ENCODE peak calls at places on chromosome 7, in ten cellular contexts. Y, V, H, U, T, W, M, J, A and D are unnamed samples.

GRCh38 chr7:18287482-18287881 is 208.1 kb upstream of the HDAC9 start:
- DNase-seq in Y (no peak), V (no peak), H (no peak), U (no peak), T (no peak), W (no peak), M (no peak), J (peak; percentile 30), A (no peak), D (no peak)

GRCh38 chr7:34282271-34282670 is 375.7 kb upstream of the NPSR1 start:
- DNase-seq in Y (no peak), V (no peak), H (no peak), U (no peak), T (no peak), W (no peak), M (no peak), J (no peak), A (no peak), D (no peak)

GRCh38 chr7:129642871-129643515 is 31.5 kb downstream of the NRF1 start:
- DNase-seq in Y (no peak), V (no peak), H (no peak), U (no peak), T (no peak), W (no peak), M (no peak), J (no peak), A (peak; percentile 48), D (no peak)

GRCh38 chr7:30699706-30700495 is 17.6 kb upstream of the CRHR2 start:
- DNase-seq in Y (no peak), V (no peak), H (no peak), U (no peak), T (no peak), W (no peak), M (no peak), J (peak; percentile 75), A (no peak), D (no peak)

GRCh38 chr7:97006146-97006950 is 995 bp downstream of the DLX6 start:
- DNase-seq in Y (peak; percentile 39), V (no peak), H (peak; percentile 56), U (no peak), T (no peak), W (peak; percentile 45), M (no peak), J (peak; percentile 90), A (no peak), D (peak; percentile 52)

GRCh38 chr7:123867220-123867619 is 22.3 kb downstream of the HYAL4 start:
- DNase-seq in Y (no peak), V (no peak), H (no peak), U (no peak), T (no peak), W (peak; percentile 46), M (no peak), J (no peak), A (no peak), D (no peak)

GRCh38 chr7:103866919-103867318 is 122.5 kb downstream of the RELN start:
- DNase-seq in Y (no peak), V (no peak), H (no peak), U (no peak), T (no peak), W (no peak), M (no peak), J (no peak), A (no peak), D (no peak)

GRCh38 chr7:54879776-54880175 is 120.8 kb upstream of the SEC61G start:
- DNase-seq in Y (no peak), V (no peak), H (peak; percentile 71), U (no peak), T (no peak), W (no peak), M (no peak), J (no peak), A (no peak), D (no peak)

GRCh38 chr7:5452937-5453540 is 29.4 kb upstream of the TNRC18 start:
- DNase-seq in Y (no peak), V (no peak), H (peak; percentile 66), U (peak; percentile 30), T (no peak), W (peak; percentile 92), M (no peak), J (peak; percentile 61), A (no peak), D (no peak)

GRCh38 chr7:140417456-140418155 is 13.7 kb downstream of the RAB19 start:
- DNase-seq in Y (no peak), V (no peak), H (no peak), U (no peak), T (no peak), W (no peak), M (no peak), J (no peak), A (no peak), D (no peak)

GRCh38 chr7:114976666-114977065 is 54.8 kb downstream of the MDFIC start:
- DNase-seq in Y (no peak), V (no peak), H (no peak), U (no peak), T (no peak), W (no peak), M (no peak), J (no peak), A (no peak), D (no peak)

GRCh38 chr7:151681726-151682125 is 162.0 kb upstream of the RHEB start:
- DNase-seq in Y (no peak), V (no peak), H (no peak), U (no peak), T (no peak), W (no peak), M (no peak), J (no peak), A (no peak), D (no peak)

GRCh38 chr7:105837765-105838241 is 38.6 kb downstream of the ATXN7L1 start:
- DNase-seq in Y (no peak), V (peak; percentile 79), H (no peak), U (no peak), T (no peak), W (no peak), M (peak; percentile 25), J (peak; percentile 69), A (peak; percentile 12), D (no peak)

GRCh38 chr7:106068986-106069385 is 43.1 kb downstream of the SYPL1 start:
- DNase-seq in Y (no peak), V (no peak), H (no peak), U (no peak), T (no peak), W (no peak), M (no peak), J (no peak), A (no peak), D (no peak)

GRCh38 chr7:35729061-35729783 is 34.3 kb upstream of the HERPUD2 start:
- DNase-seq in Y (no peak), V (no peak), H (no peak), U (no peak), T (no peak), W (peak; percentile 83), M (no peak), J (no peak), A (no peak), D (peak; percentile 66)

GRCh38 chr7:123624527-123625183 is 23.0 kb downstream of the ASB15 start:
- DNase-seq in Y (peak; percentile 66), V (peak; percentile 67), H (peak; percentile 73), U (no peak), T (peak; percentile 23), W (peak; percentile 72), M (peak; percentile 29), J (peak; percentile 80), A (no peak), D (peak; percentile 45)

GRCh38 chr7:69813637-69814240 is 215.5 kb downstream of the AUTS2 start:
- DNase-seq in Y (no peak), V (no peak), H (no peak), U (no peak), T (no peak), W (peak; percentile 18), M (no peak), J (no peak), A (no peak), D (no peak)

GRCh38 chr7:12220321-12221046 is 9.4 kb downstream of the TMEM106B start:
- DNase-seq in Y (no peak), V (no peak), H (no peak), U (no peak), T (no peak), W (no peak), M (no peak), J (no peak), A (no peak), D (no peak)

GRCh38 chr7:85322252-85322651 is 135.4 kb upstream of the SEMA3D start:
- DNase-seq in Y (no peak), V (no peak), H (no peak), U (no peak), T (no peak), W (no peak), M (no peak), J (no peak), A (no peak), D (no peak)

GRCh38 chr7:1219516-1219915 is 13.2 kb upstream of the UNCX start:
- DNase-seq in Y (no peak), V (no peak), H (no peak), U (no peak), T (no peak), W (no peak), M (no peak), J (no peak), A (no peak), D (no peak)

GRCh38 chr7:13920053-13920697 is 69.3 kb downstream of the ETV1 start:
- DNase-seq in Y (no peak), V (no peak), H (peak; percentile 86), U (peak; percentile 99), T (peak; percentile 91), W (no peak), M (no peak), J (peak; percentile 18), A (no peak), D (no peak)

GRCh38 chr7:75955293-75955938 is 39.0 kb downstream of the TMEM120A start:
- DNase-seq in Y (no peak), V (no peak), H (no peak), U (no peak), T (no peak), W (no peak), M (no peak), J (no peak), A (no peak), D (no peak)

GRCh38 chr7:19834566-19834965 is 61.1 kb upstream of the TMEM196 start:
- DNase-seq in Y (no peak), V (no peak), H (peak; percentile 36), U (no peak), T (peak; percentile 12), W (no peak), M (no peak), J (no peak), A (no peak), D (no peak)

GRCh38 chr7:83159731-83160130 is 3.0 kb downstream of the PCLO start:
- DNase-seq in Y (no peak), V (no peak), H (no peak), U (no peak), T (no peak), W (no peak), M (no peak), J (no peak), A (no peak), D (no peak)

GRCh38 chr7:149489391-149490024 is 8.1 kb downstream of the ZNF746 start:
- DNase-seq in Y (no peak), V (no peak), H (peak; percentile 50), U (no peak), T (no peak), W (no peak), M (no peak), J (peak; percentile 43), A (no peak), D (no peak)

GRCh38 chr7:7585241-7585928 is 18.7 kb downstream of the MIOS start:
- DNase-seq in Y (no peak), V (no peak), H (no peak), U (no peak), T (no peak), W (no peak), M (no peak), J (no peak), A (no peak), D (no peak)